ENCODE peak calls at places on chromosomes 6 and 20, in seven cellular contexts. One of them, this sample, is unnamed.
A peak's percentile ranks its signal among the peaks of the same experiment; 100 is the strongest.

GRCh38 chr6:17281497-17282481 is 628 bp downstream of the RBM24 start:
- DNase-seq in thyroid gland: peak; percentile 13
- DNase-seq in neural progenitor cell: peak; percentile 72
- DNase-seq in tibial artery: no peak
- DNase-seq in lower lobe of right lung: no peak
- DNase-seq in pancreas: no peak
- DNase-seq in PC-3: no peak
- DNase-seq in this sample: no peak

GRCh38 chr20:57656821-57657536 is 36.8 kb upstream of the ZBP1 start:
- DNase-seq in thyroid gland: no peak
- DNase-seq in neural progenitor cell: no peak
- DNase-seq in tibial artery: no peak
- DNase-seq in lower lobe of right lung: peak; percentile 35
- DNase-seq in pancreas: peak; percentile 10
- DNase-seq in PC-3: no peak
- DNase-seq in this sample: peak; percentile 13

GRCh38 chr6:161143663-161144430 is 130.0 kb downstream of the AGPAT4 start:
- DNase-seq in thyroid gland: no peak
- DNase-seq in neural progenitor cell: no peak
- DNase-seq in tibial artery: no peak
- DNase-seq in lower lobe of right lung: no peak
- DNase-seq in pancreas: no peak
- DNase-seq in PC-3: no peak
- DNase-seq in this sample: no peak

GRCh38 chr6:44298055-44298803 is 14.9 kb downstream of the AARS2 start:
- DNase-seq in thyroid gland: no peak
- DNase-seq in neural progenitor cell: no peak
- DNase-seq in tibial artery: no peak
- DNase-seq in lower lobe of right lung: no peak
- DNase-seq in pancreas: no peak
- DNase-seq in PC-3: no peak
- DNase-seq in this sample: no peak

GRCh38 chr6:43297644-43298564 is at the start of gene SLC22A7:
- DNase-seq in thyroid gland: no peak
- DNase-seq in neural progenitor cell: no peak
- DNase-seq in tibial artery: no peak
- DNase-seq in lower lobe of right lung: no peak
- DNase-seq in pancreas: peak; percentile 74
- DNase-seq in PC-3: no peak
- DNase-seq in this sample: peak; percentile 71

GRCh38 chr20:40634891-40635290 is 54.1 kb downstream of the MAFB start:
- DNase-seq in thyroid gland: no peak
- DNase-seq in neural progenitor cell: no peak
- DNase-seq in tibial artery: no peak
- DNase-seq in lower lobe of right lung: no peak
- DNase-seq in pancreas: no peak
- DNase-seq in PC-3: no peak
- DNase-seq in this sample: no peak

GRCh38 chr6:137852346-137852745 is 14.7 kb upstream of the TNFAIP3 start:
- DNase-seq in thyroid gland: no peak
- DNase-seq in neural progenitor cell: no peak
- DNase-seq in tibial artery: no peak
- DNase-seq in lower lobe of right lung: no peak
- DNase-seq in pancreas: no peak
- DNase-seq in PC-3: no peak
- DNase-seq in this sample: no peak

GRCh38 chr6:170087946-170088348 is 202.9 kb downstream of the DLL1 start:
- DNase-seq in thyroid gland: no peak
- DNase-seq in neural progenitor cell: no peak
- DNase-seq in tibial artery: peak; percentile 17
- DNase-seq in lower lobe of right lung: peak; percentile 52
- DNase-seq in pancreas: peak; percentile 22
- DNase-seq in PC-3: no peak
- DNase-seq in this sample: peak; percentile 11

GRCh38 chr20:17617212-17617867 is 47.5 kb downstream of the DSTN start:
- DNase-seq in thyroid gland: peak; percentile 77
- DNase-seq in neural progenitor cell: peak; percentile 75
- DNase-seq in tibial artery: peak; percentile 64
- DNase-seq in lower lobe of right lung: peak; percentile 71
- DNase-seq in pancreas: peak; percentile 44
- DNase-seq in PC-3: peak; percentile 53
- DNase-seq in this sample: peak; percentile 56

GRCh38 chr6:163098827-163099469 is 315.6 kb upstream of the QKI start:
- DNase-seq in thyroid gland: no peak
- DNase-seq in neural progenitor cell: no peak
- DNase-seq in tibial artery: no peak
- DNase-seq in lower lobe of right lung: no peak
- DNase-seq in pancreas: no peak
- DNase-seq in PC-3: no peak
- DNase-seq in this sample: no peak

GRCh38 chr6:104771258-104771832 is 88.4 kb downstream of the HACE1 start:
- DNase-seq in thyroid gland: no peak
- DNase-seq in neural progenitor cell: no peak
- DNase-seq in tibial artery: no peak
- DNase-seq in lower lobe of right lung: no peak
- DNase-seq in pancreas: no peak
- DNase-seq in PC-3: peak; percentile 45
- DNase-seq in this sample: no peak

GRCh38 chr6:14396826-14397517 is 279.4 kb downstream of the CD83 start:
- DNase-seq in thyroid gland: peak; percentile 6
- DNase-seq in neural progenitor cell: peak; percentile 77
- DNase-seq in tibial artery: no peak
- DNase-seq in lower lobe of right lung: peak; percentile 46
- DNase-seq in pancreas: no peak
- DNase-seq in PC-3: peak; percentile 52
- DNase-seq in this sample: no peak

GRCh38 chr6:40792183-40792582 is 205.0 kb upstream of the LRFN2 start:
- DNase-seq in thyroid gland: no peak
- DNase-seq in neural progenitor cell: no peak
- DNase-seq in tibial artery: no peak
- DNase-seq in lower lobe of right lung: no peak
- DNase-seq in pancreas: no peak
- DNase-seq in PC-3: no peak
- DNase-seq in this sample: no peak

GRCh38 chr6:19692506-19693298 is 144.5 kb upstream of the ID4 start:
- DNase-seq in thyroid gland: no peak
- DNase-seq in neural progenitor cell: peak; percentile 52
- DNase-seq in tibial artery: no peak
- DNase-seq in lower lobe of right lung: no peak
- DNase-seq in pancreas: no peak
- DNase-seq in PC-3: no peak
- DNase-seq in this sample: no peak

GRCh38 chr6:3805448-3806123 is 43.6 kb upstream of the FAM50B start:
- DNase-seq in thyroid gland: no peak
- DNase-seq in neural progenitor cell: no peak
- DNase-seq in tibial artery: no peak
- DNase-seq in lower lobe of right lung: no peak
- DNase-seq in pancreas: no peak
- DNase-seq in PC-3: peak; percentile 70
- DNase-seq in this sample: no peak

GRCh38 chr6:34358389-34358906 is 34.0 kb downstream of the NUDT3 start:
- DNase-seq in thyroid gland: peak; percentile 56
- DNase-seq in neural progenitor cell: no peak
- DNase-seq in tibial artery: no peak
- DNase-seq in lower lobe of right lung: no peak
- DNase-seq in pancreas: no peak
- DNase-seq in PC-3: peak; percentile 51
- DNase-seq in this sample: peak; percentile 24

GRCh38 chr6:20117474-20117873 is 94.8 kb downstream of the MBOAT1 start:
- DNase-seq in thyroid gland: peak; percentile 53
- DNase-seq in neural progenitor cell: no peak
- DNase-seq in tibial artery: no peak
- DNase-seq in lower lobe of right lung: no peak
- DNase-seq in pancreas: no peak
- DNase-seq in PC-3: peak; percentile 94
- DNase-seq in this sample: no peak

GRCh38 chr20:5784735-5785134 is 34.5 kb downstream of the SHLD1 start:
- DNase-seq in thyroid gland: peak; percentile 94
- DNase-seq in neural progenitor cell: no peak
- DNase-seq in tibial artery: no peak
- DNase-seq in lower lobe of right lung: peak; percentile 73
- DNase-seq in pancreas: peak; percentile 61
- DNase-seq in PC-3: peak; percentile 31
- DNase-seq in this sample: no peak
- TF ChIP-seq CTCF in thyroid gland: no peak
- TF ChIP-seq CTCF in neural progenitor cell: no peak
- TF ChIP-seq CTCF in tibial artery: no peak
- TF ChIP-seq CTCF in lower lobe of right lung: no peak
- TF ChIP-seq CTCF in pancreas: no peak
- TF ChIP-seq CTCF in PC-3: no peak
- TF ChIP-seq CTCF in this sample: no peak

GRCh38 chr20:1788039-1788438 is 107.2 kb upstream of the SIRPA start:
- DNase-seq in thyroid gland: no peak
- DNase-seq in neural progenitor cell: no peak
- DNase-seq in tibial artery: no peak
- DNase-seq in lower lobe of right lung: no peak
- DNase-seq in pancreas: no peak
- DNase-seq in PC-3: no peak
- DNase-seq in this sample: no peak

GRCh38 chr20:1786061-1786460 is 109.1 kb upstream of the SIRPA start:
- DNase-seq in thyroid gland: no peak
- DNase-seq in neural progenitor cell: no peak
- DNase-seq in tibial artery: no peak
- DNase-seq in lower lobe of right lung: no peak
- DNase-seq in pancreas: no peak
- DNase-seq in PC-3: no peak
- DNase-seq in this sample: no peak

GRCh38 chr20:1784586-1784985 is 110.6 kb upstream of the SIRPA start:
- DNase-seq in thyroid gland: no peak
- DNase-seq in neural progenitor cell: no peak
- DNase-seq in tibial artery: no peak
- DNase-seq in lower lobe of right lung: no peak
- DNase-seq in pancreas: no peak
- DNase-seq in PC-3: no peak
- DNase-seq in this sample: no peak

GRCh38 chr20:1783245-1783644 is 112.0 kb upstream of the SIRPA start:
- DNase-seq in thyroid gland: no peak
- DNase-seq in neural progenitor cell: no peak
- DNase-seq in tibial artery: no peak
- DNase-seq in lower lobe of right lung: no peak
- DNase-seq in pancreas: no peak
- DNase-seq in PC-3: no peak
- DNase-seq in this sample: no peak

DNA sequence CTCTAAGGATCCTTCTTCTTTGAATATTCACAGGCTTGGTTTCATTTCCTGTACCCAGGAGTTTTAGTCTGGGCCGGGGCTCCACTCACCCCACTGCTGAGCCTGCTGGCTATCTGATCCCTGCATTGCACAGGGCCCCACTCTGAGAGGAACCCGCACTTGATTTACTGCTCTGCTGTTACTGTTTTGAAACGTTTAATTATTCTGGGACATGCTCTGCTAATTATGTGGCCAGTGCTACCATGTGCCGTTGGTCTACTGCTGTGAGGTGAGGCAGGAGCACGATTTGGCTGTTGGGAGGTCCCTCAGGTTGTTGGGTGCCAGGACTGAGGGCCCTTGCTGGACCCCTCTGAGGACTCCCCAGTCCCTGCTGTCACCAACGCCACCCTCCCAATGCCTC is 108.7 kb upstream of the SIRPA start:
- DNase-seq in thyroid gland: no peak
- DNase-seq in neural progenitor cell: no peak
- DNase-seq in tibial artery: no peak
- DNase-seq in lower lobe of right lung: no peak
- DNase-seq in pancreas: no peak
- DNase-seq in PC-3: no peak
- DNase-seq in this sample: no peak
- H3K4me1 ChIP-seq in thyroid gland: no peaks in the 10 kb centered on the region
- H3K4me1 ChIP-seq in neural progenitor cell: peaks cover 10% of the 10 kb centered on the region
- H3K4me1 ChIP-seq in tibial artery: no peaks in the 10 kb centered on the region
- H3K4me1 ChIP-seq in lower lobe of right lung: no peaks in the 10 kb centered on the region
- H3K4me1 ChIP-seq in pancreas: no peaks in the 10 kb centered on the region
- H3K4me1 ChIP-seq in PC-3: no peaks in the 10 kb centered on the region
- H3K4me1 ChIP-seq in this sample: no peaks in the 10 kb centered on the region

GRCh38 chr6:155591741-155592140 is 136.1 kb upstream of the NOX3 start:
- DNase-seq in thyroid gland: no peak
- DNase-seq in neural progenitor cell: no peak
- DNase-seq in tibial artery: no peak
- DNase-seq in lower lobe of right lung: no peak
- DNase-seq in pancreas: no peak
- DNase-seq in PC-3: no peak
- DNase-seq in this sample: no peak

GRCh38 chr6:155599571-155599970 is 143.9 kb upstream of the NOX3 start:
- DNase-seq in thyroid gland: no peak
- DNase-seq in neural progenitor cell: peak; percentile 77
- DNase-seq in tibial artery: no peak
- DNase-seq in lower lobe of right lung: no peak
- DNase-seq in pancreas: no peak
- DNase-seq in PC-3: no peak
- DNase-seq in this sample: no peak

DNA sequence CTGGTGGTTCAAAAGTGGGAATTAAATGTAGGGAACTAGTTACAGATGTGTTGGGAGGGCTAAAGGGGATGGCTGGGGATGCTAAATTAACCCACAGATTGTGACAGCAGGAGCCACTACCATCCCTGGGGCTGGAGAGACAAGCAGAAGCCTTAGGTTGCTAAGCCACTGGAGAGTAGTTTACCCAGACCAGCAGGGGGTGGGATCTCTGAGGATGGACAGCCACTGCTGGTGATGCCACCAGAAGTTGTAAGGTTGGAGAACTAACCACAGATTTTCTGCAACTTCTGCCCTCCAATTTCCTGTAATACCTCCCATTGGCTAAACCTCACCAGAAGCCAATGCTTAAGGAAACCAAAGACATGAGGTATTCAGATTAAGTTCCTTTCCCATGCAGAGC is 139.6 kb upstream of the NOX3 start:
- DNase-seq in thyroid gland: no peak
- DNase-seq in neural progenitor cell: no peak
- DNase-seq in tibial artery: no peak
- DNase-seq in lower lobe of right lung: no peak
- DNase-seq in pancreas: no peak
- DNase-seq in PC-3: no peak
- DNase-seq in this sample: no peak
- TF ChIP-seq CTCF in thyroid gland: no peak
- TF ChIP-seq CTCF in neural progenitor cell: no peak
- TF ChIP-seq CTCF in tibial artery: no peak
- TF ChIP-seq CTCF in lower lobe of right lung: no peak
- TF ChIP-seq CTCF in pancreas: no peak
- TF ChIP-seq CTCF in PC-3: no peak
- TF ChIP-seq CTCF in this sample: no peak

DNA sequence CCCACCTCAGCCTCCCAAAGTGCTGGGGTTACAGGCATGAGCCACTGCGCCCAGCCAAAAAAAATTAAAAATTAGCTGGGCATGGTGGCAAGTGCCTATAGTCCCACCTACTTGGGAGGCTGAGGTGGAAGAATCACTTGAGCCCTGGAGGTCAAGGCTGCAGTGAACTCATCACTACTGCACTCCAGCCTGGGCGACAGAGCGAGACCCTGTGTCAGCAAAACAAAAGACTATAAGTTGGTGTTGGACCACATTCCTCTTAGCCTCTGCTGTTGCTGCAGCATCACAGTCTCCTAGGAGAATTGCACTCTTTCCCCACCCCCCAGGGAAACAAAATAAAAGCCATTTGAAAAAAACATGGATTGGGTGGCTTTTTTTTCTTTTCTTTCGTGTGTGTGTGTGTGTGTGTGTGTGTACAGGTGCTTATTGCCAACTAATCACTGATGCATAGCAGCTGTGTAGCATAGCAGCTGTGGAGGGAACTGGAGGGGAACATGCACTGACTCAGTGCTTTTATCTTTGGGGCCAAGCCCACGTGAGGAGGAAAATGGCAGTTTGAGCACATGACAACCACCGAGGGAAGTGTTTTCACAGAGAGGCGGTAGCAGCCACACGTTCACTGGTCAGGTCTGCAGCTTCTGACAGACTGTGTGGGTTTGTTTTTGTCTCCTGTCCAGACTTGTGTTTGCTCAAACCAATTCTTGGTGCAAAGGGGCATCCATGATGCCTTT is 27.5 kb downstream of the ALDH5A1 start:
- DNase-seq in thyroid gland: peak; percentile 77
- DNase-seq in neural progenitor cell: no peak
- DNase-seq in tibial artery: no peak
- DNase-seq in lower lobe of right lung: no peak
- DNase-seq in pancreas: no peak
- DNase-seq in PC-3: no peak
- DNase-seq in this sample: no peak
- H3K4me1 ChIP-seq in thyroid gland: peaks cover 6% of the 10 kb centered on the region
- H3K4me1 ChIP-seq in neural progenitor cell: no peaks in the 10 kb centered on the region
- H3K4me1 ChIP-seq in tibial artery: no peaks in the 10 kb centered on the region
- H3K4me1 ChIP-seq in lower lobe of right lung: no peaks in the 10 kb centered on the region
- H3K4me1 ChIP-seq in pancreas: no peaks in the 10 kb centered on the region
- H3K4me1 ChIP-seq in PC-3: no peaks in the 10 kb centered on the region
- H3K4me1 ChIP-seq in this sample: no peaks in the 10 kb centered on the region